ENCODE peak calls at places on chromosomes 13 and 19, in nine cellular contexts. U is HFFc6, G is endothelial cell of umbilical vein, V is fibroblast of the aortic adventitia, O is left ventricle myocardium inferior, C is AG10803, W is thoracic aorta, Y is colonic mucosa, P is AG09319. K is an unnamed sample.

GRCh38 chr13:50485979-50486935 is 357.2 kb downstream of the DLEU7 start:
- DNase-seq in O (no peak), U (no peak), V (peak; percentile 84), C (peak; percentile 37), G (no peak), W (no peak), P (no peak), Y (no peak), K (no peak)

GRCh38 chr13:101258071-101258470 is 158.2 kb downstream of the NALCN start:
- DNase-seq in O (no peak), C (peak; percentile 82), V (peak; percentile 62), G (peak; percentile 84), U (peak; percentile 87), P (peak; percentile 23), W (no peak), Y (no peak), K (peak; percentile 68)

GRCh38 chr13:93778548-93778947 is 551.9 kb downstream of the GPC6 start:
- DNase-seq in V (peak; percentile 35), P (no peak), Y (no peak), U (no peak), C (no peak), W (no peak), G (no peak), O (no peak), K (no peak)

GRCh38 chr19:52527954-52528326 is 472 bp downstream of the ZNF808 start:
- DNase-seq in U (no peak), Y (no peak), O (no peak), V (no peak), G (no peak), C (peak; percentile 1), W (no peak), P (no peak), K (peak; percentile 8)

GRCh38 chr19:41997121-41997850 is 3.3 kb upstream of the ATP1A3 start:
- DNase-seq in G (no peak), U (peak; percentile 10), W (no peak), V (peak; percentile 38), C (peak; percentile 17), P (no peak), Y (peak; percentile 28), O (peak; percentile 47), K (peak; percentile 46)

GRCh38 chr13:75761373-75761772 is 125.2 kb downstream of the LMO7 start:
- DNase-seq in P (no peak), V (peak; percentile 53), U (no peak), C (no peak), O (no peak), W (no peak), G (no peak), Y (no peak), K (peak; percentile 16)

GRCh38 chr13:96533408-96533807 is 443.5 kb downstream of the HS6ST3 start:
- DNase-seq in C (no peak), V (no peak), G (no peak), O (no peak), W (no peak), P (no peak), U (no peak), Y (no peak), K (no peak)

GRCh38 chr13:75507027-75508001 is 25.3 kb upstream of the TBC1D4 start:
- DNase-seq in Y (no peak), W (no peak), U (no peak), C (no peak), V (no peak), G (no peak), P (no peak), O (no peak), K (peak; percentile 59)

GRCh38 chr19:1746401-1747284 is 6.7 kb upstream of the ONECUT3 start:
- DNase-seq in Y (no peak), U (peak; percentile 55), P (no peak), V (peak; percentile 44), O (no peak), C (peak; percentile 7), G (no peak), W (no peak), K (peak; percentile 84)

GRCh38 chr13:85741017-85741416 is 58.2 kb downstream of the SLITRK6 start:
- DNase-seq in C (no peak), P (no peak), V (no peak), G (no peak), U (no peak), W (no peak), Y (no peak), O (no peak), K (no peak)

GRCh38 chr19:58278156-58279041 is at the start of gene ZNF8:
- DNase-seq in W (peak; percentile 89), V (peak; percentile 96), G (peak; percentile 99), O (peak; percentile 97), U (peak; percentile 98), P (peak; percentile 96), C (peak; percentile 96), Y (peak; percentile 99), K (peak; percentile 99)
- TF ChIP-seq CTCF in W (no peak), V (no peak), G (no peak), O (peak; percentile 21), U (peak; percentile 42), P (peak; percentile 15), C (peak; percentile 8), Y (no peak), K (no peak)

DNA sequence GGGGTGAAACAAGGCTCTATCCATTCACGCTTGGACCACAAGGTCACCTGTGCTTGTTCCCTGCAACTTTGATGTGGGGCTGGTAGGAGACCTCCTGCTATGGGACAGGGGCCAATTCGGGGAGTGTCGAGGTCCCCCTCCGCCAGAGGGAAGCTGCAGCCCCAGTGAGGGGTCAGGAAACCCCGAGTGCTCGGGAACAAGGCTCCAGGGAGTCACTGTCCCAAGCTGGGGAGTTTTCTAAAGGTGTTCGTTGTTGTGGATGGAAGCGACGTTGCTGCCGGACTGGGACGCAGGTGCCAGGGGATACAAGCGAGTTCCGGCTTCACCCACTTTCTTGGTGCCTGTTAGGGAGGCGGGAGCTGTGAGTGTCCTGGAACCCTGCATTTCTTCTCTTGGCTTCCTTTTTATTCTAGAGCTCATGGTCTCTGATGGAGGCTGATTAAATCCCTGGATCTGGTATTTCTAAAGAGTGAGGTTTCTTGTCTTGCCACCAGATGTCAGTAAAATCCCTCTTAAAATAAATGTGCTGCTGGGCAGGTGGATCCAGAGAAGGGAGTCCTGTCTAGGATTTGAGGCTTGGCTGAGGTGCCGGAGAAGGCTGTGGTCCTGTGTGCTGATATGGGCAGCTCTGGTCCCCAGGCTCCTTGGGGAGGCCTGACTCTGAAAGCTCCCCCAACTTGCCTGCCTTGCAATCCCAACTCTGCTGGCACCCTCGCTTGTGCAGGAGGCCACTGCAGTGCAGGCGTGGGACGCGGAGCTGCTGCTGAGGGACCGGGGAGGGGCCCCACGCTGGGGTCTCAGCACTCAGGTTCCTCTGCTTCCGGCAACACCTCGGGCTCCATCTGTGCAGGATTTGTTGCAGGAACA is 153.9 kb downstream of the TEX29 start:
- DNase-seq in V (peak; percentile 44), C (peak; percentile 47), Y (no peak), U (peak; percentile 53), G (peak; percentile 20), W (no peak), P (no peak), O (no peak), K (peak; percentile 52)
- TF ChIP-seq CTCF in V (peak; percentile 33), C (peak; percentile 68), Y (peak; percentile 20), U (peak; percentile 79), G (peak; percentile 19), W (peak; percentile 37), P (peak; percentile 37), O (peak; percentile 72), K (peak; percentile 38)

GRCh38 chr13:59360916-59361315 is 802.8 kb downstream of the DIAPH3 start:
- DNase-seq in U (no peak), G (no peak), C (no peak), O (no peak), Y (no peak), V (no peak), W (no peak), P (no peak), K (no peak)

GRCh38 chr13:59360108-59360507 is 803.6 kb downstream of the DIAPH3 start:
- DNase-seq in C (no peak), G (peak; percentile 59), Y (no peak), P (no peak), V (no peak), W (no peak), U (no peak), O (no peak), K (no peak)

GRCh38 chr13:59367467-59367866 is 796.3 kb downstream of the DIAPH3 start:
- DNase-seq in O (no peak), V (no peak), U (no peak), G (peak; percentile 21), Y (no peak), C (no peak), W (no peak), P (no peak), K (no peak)

GRCh38 chr13:59364508-59365187 is 799.1 kb downstream of the DIAPH3 start:
- DNase-seq in G (no peak), Y (no peak), V (no peak), U (no peak), O (no peak), C (no peak), P (no peak), W (no peak), K (no peak)

GRCh38 chr13:59363950-59364349 is 799.8 kb downstream of the DIAPH3 start:
- DNase-seq in W (no peak), Y (no peak), P (no peak), O (no peak), V (no peak), C (no peak), U (no peak), G (no peak), K (no peak)
- TF ChIP-seq CTCF in W (no peak), Y (no peak), P (no peak), O (no peak), V (no peak), C (no peak), U (no peak), G (no peak), K (no peak)

GRCh38 chr19:49684251-49684982 is 5.0 kb upstream of the ADM5 start:
- DNase-seq in U (no peak), W (no peak), O (no peak), V (no peak), G (no peak), Y (no peak), C (no peak), P (no peak), K (no peak)
- TF ChIP-seq CTCF in U (peak; percentile 71), W (peak; percentile 21), O (peak; percentile 41), V (peak; percentile 61), G (peak; percentile 25), Y (peak; percentile 55), C (peak; percentile 53), P (peak; percentile 47), K (peak; percentile 53)

GRCh38 chr13:30676672-30677071 is 58.7 kb upstream of the ALOX5AP start:
- DNase-seq in P (no peak), C (peak; percentile 26), G (peak; percentile 46), V (peak; percentile 37), U (peak; percentile 27), W (no peak), O (no peak), Y (no peak), K (peak; percentile 64)
- TF ChIP-seq CTCF in P (peak; percentile 23), C (peak; percentile 48), G (peak; percentile 18), V (peak; percentile 54), U (peak; percentile 63), W (peak; percentile 15), O (peak; percentile 23), Y (no peak), K (no peak)